ENCODE peak calls at places on chromosomes 12 and 14, in four cellular contexts. Z is Caco-2, A is esophagus muscularis mucosa, D is tibial nerve. F is an unnamed sample.

GRCh38 chr12:127745466-127746220 is 521.3 kb upstream of the TMEM132C start:
- DNase-seq in Z (no peak), A (no peak), D (no peak), F (no peak)

GRCh38 chr12:66768293-66768692 is 89.4 kb upstream of the GRIP1 start:
- DNase-seq in Z (no peak), A (no peak), D (no peak), F (no peak)

GRCh38 chr12:91863702-91864101 is 281.9 kb downstream of the BTG1 start:
- DNase-seq in Z (no peak), A (no peak), D (no peak), F (no peak)

GRCh38 chr14:75422169-75422568 is 5.7 kb upstream of the JDP2 start:
- DNase-seq in Z (no peak), A (no peak), D (no peak), F (no peak)

GRCh38 chr14:50006141-50006540 is 110.2 kb downstream of the VCPKMT start:
- DNase-seq in Z (no peak), A (no peak), D (no peak), F (no peak)

GRCh38 chr12:79063258-79063657 is 198.7 kb downstream of the SYT1 start:
- DNase-seq in Z (no peak), A (no peak), D (no peak), F (no peak)

GRCh38 chr12:64609543-64610091 is 678 bp upstream of the RASSF3 start:
- DNase-seq in Z (no peak), A (no peak), D (no peak), F (no peak)

GRCh38 chr12:67091204-67091603 is 178.0 kb upstream of the CAND1 start:
- DNase-seq in Z (no peak), A (no peak), D (no peak), F (no peak)

GRCh38 chr12:88552672-88553079 is 27.6 kb downstream of the KITLG start:
- DNase-seq in Z (no peak), A (no peak), D (no peak), F (no peak)

GRCh38 chr12:64714551-64714968 is 44.6 kb downstream of the GNS start:
- DNase-seq in Z (no peak), A (no peak), D (no peak), F (no peak)

DNA sequence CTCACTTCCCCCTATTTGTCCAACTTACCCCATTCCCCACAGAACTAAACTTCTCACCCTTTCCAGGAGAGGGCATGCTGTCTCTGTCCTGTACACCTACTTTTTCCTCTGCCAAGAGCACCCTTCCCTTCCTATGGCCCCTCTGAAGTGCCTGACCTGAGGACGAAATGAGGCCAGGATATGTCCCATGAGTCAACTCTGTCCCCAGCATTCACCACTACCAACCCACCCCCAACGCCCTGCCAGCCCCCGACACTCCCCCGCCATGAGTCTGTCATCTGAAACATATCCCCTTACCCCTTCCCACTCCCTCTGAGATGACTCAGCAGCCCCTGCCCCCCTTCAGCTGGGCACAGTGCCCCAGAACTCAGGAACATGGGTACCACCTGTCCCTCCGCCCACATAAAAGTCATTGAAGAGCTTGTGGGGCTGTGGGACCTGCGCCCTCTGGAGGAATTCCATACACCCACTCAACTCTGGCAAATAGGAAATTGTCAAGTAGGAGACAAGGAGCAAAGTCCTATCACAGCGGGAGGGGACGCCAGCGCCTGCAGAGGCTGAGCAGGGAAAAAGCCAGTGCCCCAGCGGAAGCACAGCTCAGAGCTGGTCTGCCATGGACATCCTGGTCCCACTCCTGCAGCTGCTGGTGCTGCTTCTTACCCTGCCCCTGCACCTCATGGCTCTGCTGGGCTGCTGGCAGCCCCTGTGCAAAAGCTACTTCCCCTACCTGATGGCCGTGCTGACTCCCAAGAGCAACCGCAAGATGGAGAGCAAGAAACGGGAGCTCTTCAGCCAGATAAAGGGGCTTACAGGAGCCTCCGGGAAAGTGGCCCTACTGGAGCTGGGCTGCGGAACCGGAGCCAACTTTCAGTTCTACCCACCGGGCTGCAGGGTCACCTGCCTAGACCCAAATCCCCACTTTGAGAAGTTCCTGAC is 26.3 kb downstream of the ITGA7 start:
- DNase-seq in Z (peak; percentile 86), A (no peak), D (no peak), F (no peak)
- TF ChIP-seq CTCF in Z (peak; percentile 82), A (peak; percentile 44), D (peak; percentile 17), F (peak; percentile 28)

GRCh38 chr12:115920395-115921183 is 356.9 kb downstream of the MED13L start:
- DNase-seq in Z (no peak), A (no peak), D (no peak), F (no peak)

GRCh38 chr12:115926037-115926670 is 351.3 kb downstream of the MED13L start:
- DNase-seq in Z (no peak), A (no peak), D (no peak), F (no peak)

GRCh38 chr12:115923851-115924250 is 353.6 kb downstream of the MED13L start:
- DNase-seq in Z (no peak), A (no peak), D (no peak), F (no peak)

GRCh38 chr12:115918763-115919162 is 358.7 kb downstream of the MED13L start:
- DNase-seq in Z (no peak), A (no peak), D (no peak), F (no peak)

DNA sequence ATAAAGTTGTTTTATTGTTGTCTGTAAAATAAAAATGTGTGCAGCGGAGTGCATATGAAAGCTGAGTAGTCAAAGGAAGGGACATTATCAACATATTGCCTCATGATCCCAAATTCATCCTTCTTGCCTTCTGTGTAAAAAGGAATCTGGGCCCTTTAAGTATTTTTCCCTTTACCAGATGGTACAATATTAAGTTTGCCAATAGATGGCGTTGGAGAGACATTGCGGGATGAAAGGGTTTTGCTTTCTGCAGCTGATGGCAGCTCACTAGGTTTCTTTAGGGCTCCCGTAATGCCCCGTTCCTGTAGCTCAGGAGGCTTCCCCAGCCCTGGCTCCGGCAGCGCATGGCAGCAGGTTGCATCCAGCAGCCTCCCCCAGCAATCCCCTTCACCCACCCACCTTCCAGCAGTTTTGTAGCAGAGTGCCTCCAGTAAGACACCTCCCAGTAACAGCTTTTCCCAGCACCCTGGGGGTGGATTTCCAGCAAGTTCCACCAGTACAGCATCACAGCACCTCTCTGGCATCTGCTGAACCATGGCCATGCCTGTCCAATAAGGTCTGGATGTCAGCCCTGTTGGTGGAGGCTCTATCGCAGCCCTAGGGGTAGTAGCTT is 354.4 kb downstream of the MED13L start:
- DNase-seq in Z (no peak), A (no peak), D (no peak), F (no peak)
- TF ChIP-seq CTCF in Z (peak; percentile 61), A (no peak), D (no peak), F (no peak)

DNA sequence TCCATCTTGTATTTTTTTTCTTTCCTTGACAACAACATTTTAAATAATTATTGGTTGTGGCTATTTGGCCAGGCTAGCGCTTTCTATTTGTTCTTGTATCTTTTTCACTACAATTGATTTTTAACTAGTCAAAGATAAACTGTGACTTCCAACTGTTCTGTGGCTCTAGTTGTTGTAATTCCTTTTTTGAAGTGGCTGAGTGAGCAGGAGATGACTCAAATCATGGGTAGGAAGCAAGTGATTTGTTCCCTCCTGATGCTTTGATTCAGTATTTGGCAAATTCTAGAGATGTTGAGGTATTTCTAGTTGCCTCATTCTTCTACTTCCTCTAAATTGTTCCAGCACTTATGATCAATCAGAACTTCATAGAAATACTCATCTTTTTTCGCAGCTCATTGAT is 633.5 kb downstream of the RERGL start:
- DNase-seq in Z (no peak), A (no peak), D (no peak), F (no peak)
- TF ChIP-seq CTCF in Z (no peak), A (no peak), D (no peak), F (no peak)

DNA sequence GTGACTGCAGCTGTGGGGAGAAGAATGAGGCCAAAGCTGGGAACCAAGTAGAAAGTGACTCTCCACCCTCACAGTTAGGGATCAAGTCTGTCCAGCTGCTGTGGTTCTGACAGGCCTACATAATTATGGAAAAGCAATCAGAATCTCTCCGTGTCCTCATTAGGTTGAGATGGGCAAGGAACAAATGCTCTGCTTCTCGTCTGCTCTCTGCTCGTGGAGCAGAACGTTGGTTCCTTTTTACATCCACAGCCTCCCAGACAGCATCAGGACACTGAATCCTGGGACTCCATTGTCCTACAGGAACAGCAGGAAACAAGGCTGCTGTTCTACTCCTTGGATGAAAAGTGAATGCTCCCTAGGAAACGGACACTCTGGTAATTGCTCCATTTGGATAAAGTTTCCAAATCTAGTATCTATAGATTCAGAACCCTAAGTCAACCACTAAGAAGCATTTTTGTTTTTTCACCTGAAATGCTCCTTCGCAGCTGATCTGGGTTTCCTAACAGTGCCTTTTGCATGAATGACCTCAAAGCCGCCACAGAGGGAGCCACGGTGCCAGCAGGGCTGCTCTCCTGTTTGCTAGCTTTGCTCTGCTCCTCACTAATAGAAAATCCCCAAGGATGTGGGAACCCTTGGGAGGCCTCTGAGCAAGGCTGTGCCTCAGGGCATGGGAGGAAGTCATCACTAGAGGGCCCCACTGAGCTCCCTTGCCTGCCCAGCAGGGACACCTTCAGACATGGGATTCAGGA is 102.0 kb downstream of the EGLN3 start:
- DNase-seq in Z (peak; percentile 84), A (peak; percentile 89), D (no peak), F (no peak)
- TF ChIP-seq CTCF in Z (peak; percentile 84), A (peak; percentile 59), D (peak; percentile 42), F (peak; percentile 50)

F was measured in osteocyte.